ENCODE peak calls at places on chromosomes 16 and 17, in five cellular contexts. One of them, this sample, is unnamed.

GRCh38 chr17:58304735-58305486 is 23.7 kb downstream of the TSPOAP1 start:
- DNase-seq in NCI-H1105 treated with DMSO at 0.1 percent for 48 hours: no peak
- DNase-seq in NCI-H774: no peak
- DNase-seq in anterior cingulate cortex: no peak
- DNase-seq in stimulated activated CD8-positive, alpha-beta memory T cell treated with anti-CD3 and anti-CD28 coated beads, Interleukin-7, amount 100 ng/mL, for 4 hours: no peak
- DNase-seq in this sample: no peak

GRCh38 chr16:70790815-70791214 is 10.1 kb downstream of the VAC14 start:
- DNase-seq in stimulated activated CD8-positive, alpha-beta memory T cell treated with anti-CD3 and anti-CD28 coated beads, Interleukin-7, amount 100 ng/mL, for 4 hours: no peak
- DNase-seq in NCI-H774: no peak
- DNase-seq in NCI-H1105 treated with DMSO at 0.1 percent for 48 hours: no peak
- DNase-seq in anterior cingulate cortex: no peak
- DNase-seq in this sample: no peak

GRCh38 chr17:3689262-3690093 is 6.5 kb downstream of the P2RX5 start:
- DNase-seq in stimulated activated CD8-positive, alpha-beta memory T cell treated with anti-CD3 and anti-CD28 coated beads, Interleukin-7, amount 100 ng/mL, for 4 hours: no peak
- DNase-seq in anterior cingulate cortex: no peak
- DNase-seq in NCI-H774: no peak
- DNase-seq in NCI-H1105 treated with DMSO at 0.1 percent for 48 hours: no peak
- DNase-seq in this sample: no peak

GRCh38 chr17:63826468-63827001 is 696 bp upstream of the PSMC5 start:
- DNase-seq in NCI-H1105 treated with DMSO at 0.1 percent for 48 hours: no peak
- DNase-seq in NCI-H774: no peak
- DNase-seq in stimulated activated CD8-positive, alpha-beta memory T cell treated with anti-CD3 and anti-CD28 coated beads, Interleukin-7, amount 100 ng/mL, for 4 hours: no peak
- DNase-seq in anterior cingulate cortex: no peak
- DNase-seq in this sample: no peak

GRCh38 chr16:65572156-65572555 is 450.3 kb upstream of the CDH11 start:
- DNase-seq in NCI-H1105 treated with DMSO at 0.1 percent for 48 hours: no peak
- DNase-seq in stimulated activated CD8-positive, alpha-beta memory T cell treated with anti-CD3 and anti-CD28 coated beads, Interleukin-7, amount 100 ng/mL, for 4 hours: no peak
- DNase-seq in anterior cingulate cortex: no peak
- DNase-seq in NCI-H774: no peak
- DNase-seq in this sample: no peak

GRCh38 chr17:44210342-44211192 is 8.9 kb downstream of the UBTF start:
- DNase-seq in NCI-H1105 treated with DMSO at 0.1 percent for 48 hours: peak; percentile 77
- DNase-seq in anterior cingulate cortex: peak; percentile 81
- DNase-seq in stimulated activated CD8-positive, alpha-beta memory T cell treated with anti-CD3 and anti-CD28 coated beads, Interleukin-7, amount 100 ng/mL, for 4 hours: peak; percentile 72
- DNase-seq in NCI-H774: no peak
- DNase-seq in this sample: peak; percentile 91

GRCh38 chr17:164536-165235 is 16.8 kb downstream of the DOC2B start:
- DNase-seq in NCI-H774: no peak
- DNase-seq in stimulated activated CD8-positive, alpha-beta memory T cell treated with anti-CD3 and anti-CD28 coated beads, Interleukin-7, amount 100 ng/mL, for 4 hours: no peak
- DNase-seq in anterior cingulate cortex: peak; percentile 33
- DNase-seq in NCI-H1105 treated with DMSO at 0.1 percent for 48 hours: peak; percentile 18
- DNase-seq in this sample: peak; percentile 36

GRCh38 chr16:85610446-85611204 is 2.5 kb upstream of the GSE1 start:
- DNase-seq in NCI-H774: peak; percentile 57
- DNase-seq in NCI-H1105 treated with DMSO at 0.1 percent for 48 hours: peak; percentile 78
- DNase-seq in anterior cingulate cortex: peak; percentile 81
- DNase-seq in stimulated activated CD8-positive, alpha-beta memory T cell treated with anti-CD3 and anti-CD28 coated beads, Interleukin-7, amount 100 ng/mL, for 4 hours: peak; percentile 77
- DNase-seq in this sample: peak; percentile 72

GRCh38 chr17:28191018-28191417 is 128.0 kb upstream of the TMEM97 start:
- DNase-seq in anterior cingulate cortex: no peak
- DNase-seq in NCI-H1105 treated with DMSO at 0.1 percent for 48 hours: no peak
- DNase-seq in stimulated activated CD8-positive, alpha-beta memory T cell treated with anti-CD3 and anti-CD28 coated beads, Interleukin-7, amount 100 ng/mL, for 4 hours: no peak
- DNase-seq in NCI-H774: no peak
- DNase-seq in this sample: no peak

GRCh38 chr16:578232-578869 is 8.6 kb downstream of the PIGQ start:
- DNase-seq in stimulated activated CD8-positive, alpha-beta memory T cell treated with anti-CD3 and anti-CD28 coated beads, Interleukin-7, amount 100 ng/mL, for 4 hours: no peak
- DNase-seq in NCI-H774: no peak
- DNase-seq in NCI-H1105 treated with DMSO at 0.1 percent for 48 hours: no peak
- DNase-seq in anterior cingulate cortex: no peak
- DNase-seq in this sample: no peak

GRCh38 chr16:15942901-15943690 is 6.3 kb upstream of the ABCC1 start:
- DNase-seq in NCI-H1105 treated with DMSO at 0.1 percent for 48 hours: no peak
- DNase-seq in NCI-H774: no peak
- DNase-seq in anterior cingulate cortex: no peak
- DNase-seq in stimulated activated CD8-positive, alpha-beta memory T cell treated with anti-CD3 and anti-CD28 coated beads, Interleukin-7, amount 100 ng/mL, for 4 hours: no peak
- DNase-seq in this sample: no peak

GRCh38 chr16:11526921-11527320 is 59.8 kb downstream of the LITAF start:
- DNase-seq in NCI-H1105 treated with DMSO at 0.1 percent for 48 hours: no peak
- DNase-seq in anterior cingulate cortex: no peak
- DNase-seq in stimulated activated CD8-positive, alpha-beta memory T cell treated with anti-CD3 and anti-CD28 coated beads, Interleukin-7, amount 100 ng/mL, for 4 hours: no peak
- DNase-seq in NCI-H774: no peak
- DNase-seq in this sample: no peak

GRCh38 chr17:35799942-35800341 is 4.5 kb upstream of the MMP28 start:
- DNase-seq in NCI-H774: no peak
- DNase-seq in stimulated activated CD8-positive, alpha-beta memory T cell treated with anti-CD3 and anti-CD28 coated beads, Interleukin-7, amount 100 ng/mL, for 4 hours: no peak
- DNase-seq in anterior cingulate cortex: peak; percentile 61
- DNase-seq in NCI-H1105 treated with DMSO at 0.1 percent for 48 hours: peak; percentile 10
- DNase-seq in this sample: no peak